ENCODE peak calls at places on chromosomes 6 and 20, in six cellular contexts. U is HepG2, S is tibial nerve, J is A549, O is SK-N-SH, K is ovary. E is an unnamed sample.

GRCh38 chr6:49892280-49892679 is 25.9 kb upstream of the CRISP1 start:
- DNase-seq in U (no peak), S (no peak), J (no peak), O (no peak), K (no peak), E (no peak)

GRCh38 chr6:148769304-148769968 is 22.6 kb downstream of the UST start:
- DNase-seq in U (no peak), S (no peak), J (no peak), O (no peak), K (no peak), E (no peak)

GRCh38 chr6:114140416-114140815 is 169.5 kb upstream of the HDAC2 start:
- DNase-seq in U (no peak), S (no peak), J (no peak), O (no peak), K (no peak), E (no peak)

GRCh38 chr20:8082999-8083398 is 49.1 kb upstream of the PLCB1 start:
- DNase-seq in U (no peak), S (no peak), J (no peak), O (no peak), K (no peak), E (no peak)

GRCh38 chr20:40251284-40251932 is 437.6 kb downstream of the MAFB start:
- DNase-seq in U (peak; percentile 70), S (no peak), J (peak; percentile 23), O (peak; percentile 32), K (no peak), E (no peak)

GRCh38 chr6:34514112-34514511 is 42.0 kb downstream of the SPDEF start:
- DNase-seq in U (no peak), S (no peak), J (no peak), O (no peak), K (no peak), E (peak; percentile 9)

GRCh38 chr20:36391456-36391855 is 85.3 kb downstream of the DLGAP4 start:
- DNase-seq in U (no peak), S (no peak), J (no peak), O (no peak), K (no peak), E (no peak)

GRCh38 chr6:119978274-119978889 is 628.8 kb upstream of the MAN1A1 start:
- DNase-seq in U (peak; percentile 15), S (no peak), J (peak; percentile 1), O (peak; percentile 11), K (no peak), E (no peak)

GRCh38 chr6:85493389-85493788 is 43.5 kb downstream of the NT5E start:
- DNase-seq in U (no peak), S (no peak), J (no peak), O (no peak), K (no peak), E (no peak)

GRCh38 chr6:47424436-47424836 is 53.2 kb upstream of the CD2AP start:
- DNase-seq in U (no peak), S (no peak), J (no peak), O (no peak), K (no peak), E (no peak)

GRCh38 chr6:132964868-132965382 is 150.6 kb downstream of the RPS12 start:
- DNase-seq in U (no peak), S (no peak), J (no peak), O (no peak), K (no peak), E (no peak)

GRCh38 chr20:58907481-58908137 is 55.1 kb downstream of the GNAS start:
- DNase-seq in U (peak; percentile 50), S (peak; percentile 86), J (peak; percentile 72), O (peak; percentile 64), K (peak; percentile 85), E (peak; percentile 97)

GRCh38 chr6:105397987-105398386 is 4.9 kb downstream of the PREP start:
- DNase-seq in U (peak; percentile 63), S (no peak), J (no peak), O (no peak), K (no peak), E (no peak)

GRCh38 chr6:20377623-20378265 is 23.9 kb upstream of the E2F3 start:
- DNase-seq in U (no peak), S (no peak), J (no peak), O (no peak), K (no peak), E (no peak)

GRCh38 chr20:60959971-60960370 is 292.1 kb upstream of the CDH4 start:
- DNase-seq in U (no peak), S (no peak), J (no peak), O (no peak), K (no peak), E (no peak)

GRCh38 chr6:72748759-72749158 is 126.9 kb downstream of the KCNQ5 start:
- DNase-seq in U (no peak), S (no peak), J (peak; percentile 1), O (no peak), K (no peak), E (no peak)

GRCh38 chr6:105646391-105646867 is 243.5 kb upstream of the PREP start:
- DNase-seq in U (no peak), S (no peak), J (no peak), O (no peak), K (no peak), E (no peak)

GRCh38 chr20:20664795-20665194 is 47.6 kb downstream of the RALGAPA2 start:
- DNase-seq in U (peak; percentile 71), S (no peak), J (peak; percentile 66), O (peak; percentile 33), K (no peak), E (no peak)

GRCh38 chr6:135085700-135086413 is 31.2 kb upstream of the HBS1L start:
- DNase-seq in U (no peak), S (no peak), J (no peak), O (no peak), K (no peak), E (no peak)

GRCh38 chr6:121573466-121573865 is 138.0 kb downstream of the GJA1 start:
- DNase-seq in U (no peak), S (no peak), J (no peak), O (no peak), K (no peak), E (no peak)

GRCh38 chr6:26249709-26249958 is 115.4 kb upstream of the BTN3A2 start:
- DNase-seq in U (no peak), S (no peak), J (no peak), O (no peak), K (no peak), E (peak; percentile 66)

GRCh38 chr20:10280016-10280908 is 61.6 kb downstream of the SNAP25 start:
- DNase-seq in U (no peak), S (no peak), J (no peak), O (no peak), K (no peak), E (no peak)

GRCh38 chr6:91081452-91082067 is 494.7 kb upstream of the MAP3K7 start:
- DNase-seq in U (peak; percentile 25), S (no peak), J (peak; percentile 37), O (peak; percentile 46), K (no peak), E (no peak)

GRCh38 chr6:108361312-108361932 is 66.6 kb downstream of the AFG1L start:
- DNase-seq in U (no peak), S (no peak), J (no peak), O (no peak), K (no peak), E (no peak)

GRCh38 chr6:13763740-13764381 is 50.5 kb downstream of the MCUR1 start:
- DNase-seq in U (no peak), S (no peak), J (no peak), O (no peak), K (no peak), E (peak; percentile 48)

GRCh38 chr6:75619230-75619899 is 17.7 kb downstream of the SENP6 start:
- DNase-seq in U (no peak), S (no peak), J (no peak), O (no peak), K (no peak), E (no peak)

GRCh38 chr20:3045816-3046676 is at the start of gene MRPS26:
- DNase-seq in U (peak; percentile 91), S (peak; percentile 74), J (peak; percentile 93), O (peak; percentile 96), K (peak; percentile 85), E (peak; percentile 93)

GRCh38 chr6:14705841-14706377 is 540.0 kb upstream of the JARID2 start:
- DNase-seq in U (no peak), S (no peak), J (no peak), O (no peak), K (no peak), E (no peak)

GRCh38 chr20:20079102-20079784 is 26.9 kb downstream of the CFAP61 start:
- DNase-seq in U (peak; percentile 16), S (no peak), J (no peak), O (no peak), K (no peak), E (no peak)

GRCh38 chr6:83055366-83055964 is 10.2 kb downstream of the UBE3D start:
- DNase-seq in U (peak; percentile 31), S (no peak), J (peak; percentile 17), O (peak; percentile 62), K (no peak), E (no peak)

GRCh38 chr20:51094221-51094620 is 71.3 kb upstream of the KCNG1 start:
- DNase-seq in U (no peak), S (no peak), J (no peak), O (no peak), K (no peak), E (no peak)
- TF ChIP-seq EP300 in U (no peak), S (no peak), J (no peak), O (no peak), K (no peak), E (no peak)

GRCh38 chr6:41071501-41071922 is 644 bp downstream of the OARD1 start:
- DNase-seq in U (no peak), S (no peak), J (no peak), O (no peak), K (no peak), E (no peak)
- H3K27ac ChIP-seq in U (peak overlapping the region; percentile 97), S (peak overlapping the region; percentile 100), J (peak overlapping the region; percentile 99), O (peak overlapping the region; percentile 98), K (peak overlapping the region; percentile 99), E (peak overlapping the region; percentile 100)

DNA sequence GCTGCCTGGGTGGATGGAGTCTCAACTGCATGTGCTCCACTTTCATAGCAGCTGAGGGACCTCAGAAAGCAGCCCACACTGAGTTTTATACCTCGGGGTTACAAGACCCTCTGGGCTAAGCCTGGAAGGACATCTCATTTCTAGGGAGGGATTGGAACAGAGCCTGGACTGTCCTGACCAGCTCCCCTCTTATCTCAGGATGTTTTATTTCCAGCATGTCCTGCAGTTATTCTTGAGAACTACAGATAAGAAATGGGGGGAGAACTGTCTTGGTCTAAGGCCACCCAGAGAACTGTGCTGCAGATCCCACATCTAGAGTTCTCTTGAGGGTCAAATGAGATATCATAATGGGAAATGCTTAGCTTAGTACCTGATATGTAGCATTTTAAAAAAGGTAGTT is 97.3 kb upstream of the CHD6 start:
- DNase-seq in U (no peak), S (no peak), J (no peak), O (no peak), K (no peak), E (no peak)
- TF ChIP-seq EP300 in U (no peak), S (no peak), J (no peak), O (no peak), K (no peak), E (no peak)

GRCh38 chr20:42346771-42347170 is 728.6 kb upstream of the CHD6 start:
- DNase-seq in U (no peak), S (no peak), J (no peak), O (no peak), K (no peak), E (no peak)

GRCh38 chr20:42340358-42340757 is 722.2 kb upstream of the CHD6 start:
- DNase-seq in U (no peak), S (no peak), J (no peak), O (no peak), K (no peak), E (no peak)

GRCh38 chr20:42338274-42339172 is 720.3 kb upstream of the CHD6 start:
- DNase-seq in U (no peak), S (no peak), J (no peak), O (no peak), K (peak; percentile 33), E (no peak)

GRCh38 chr20:42341654-42342053 is 723.5 kb upstream of the CHD6 start:
- DNase-seq in U (no peak), S (no peak), J (no peak), O (no peak), K (no peak), E (no peak)
- H3K27ac ChIP-seq in U (no peak overlapping the region), S (no peak overlapping the region), J (no peak overlapping the region), O (no peak overlapping the region), K (no peak overlapping the region), E (no peak overlapping the region)